ENCODE peak calls at places on chromosomes 2 and 18, in four cellular contexts. M, Y, X and L are unnamed samples.

GRCh38 chr2:17918789-17919188 is 40.3 kb downstream of the KCNS3 start:
- DNase-seq in M (no peak), Y (no peak), X (peak; percentile 13), L (peak; percentile 73)

GRCh38 chr18:48929951-48930713 is 20.6 kb downstream of the SMAD7 start:
- DNase-seq in X (peak; percentile 81), Y (no peak), M (no peak), L (peak; percentile 49)

GRCh38 chr18:50469380-50469781 is 90.5 kb upstream of the MAPK4 start:
- DNase-seq in X (no peak), M (no peak), Y (no peak), L (no peak)

GRCh38 chr2:69572640-69573039 is 70.9 kb downstream of the AAK1 start:
- DNase-seq in M (no peak), X (peak; percentile 73), Y (no peak), L (no peak)

GRCh38 chr2:70552501-70553333 is 909 bp downstream of the TGFA start:
- DNase-seq in Y (peak; percentile 38), X (no peak), M (no peak), L (peak; percentile 25)

GRCh38 chr18:74083071-74083954 is 64.3 kb downstream of the FBXO15 start:
- DNase-seq in X (no peak), M (no peak), Y (no peak), L (no peak)

GRCh38 chr2:80687524-80687923 is 383.0 kb upstream of the LRRTM1 start:
- DNase-seq in X (no peak), M (no peak), Y (no peak), L (no peak)

GRCh38 chr2:63894167-63894566 is 52.5 kb downstream of the UGP2 start:
- DNase-seq in Y (no peak), M (no peak), X (no peak), L (no peak)

GRCh38 chr2:86249843-86250402 is 50.7 kb downstream of the MRPL35 start:
- DNase-seq in Y (no peak), X (no peak), M (no peak), L (no peak)

GRCh38 chr2:218260742-218261423 is at the start of gene GPBAR1:
- DNase-seq in X (no peak), Y (peak; percentile 87), M (no peak), L (peak; percentile 71)

GRCh38 chr2:150486539-150487484 is 655 bp downstream of the RND3 start:
- DNase-seq in X (peak; percentile 24), Y (peak; percentile 33), M (no peak), L (peak; percentile 72)

GRCh38 chr2:169361706-169362345 is 508 bp downstream of the LRP2 start:
- DNase-seq in Y (peak; percentile 53), X (no peak), M (no peak), L (peak; percentile 63)

GRCh38 chr18:8701546-8702118 is 3.7 kb upstream of the MTCL1 start:
- DNase-seq in X (peak; percentile 91), M (no peak), Y (no peak), L (no peak)

GRCh38 chr2:234480337-234480736 is 16.5 kb downstream of the ARL4C start:
- DNase-seq in M (no peak), X (no peak), Y (no peak), L (no peak)

GRCh38 chr2:49177194-49177593 is 22.9 kb upstream of the FSHR start:
- DNase-seq in Y (no peak), X (no peak), M (peak; percentile 7), L (no peak)

GRCh38 chr2:148876589-148877402 is 1.8 kb downstream of the KIF5C start:
- DNase-seq in Y (peak; percentile 92), X (no peak), M (peak; percentile 77), L (peak; percentile 98)
- H2BK5ac ChIP-seq in Y (no peak overlapping the region), X (no peak overlapping the region), M (no peak overlapping the region), L (no peak overlapping the region)

GRCh38 chr2:11123856-11124759 is 31.2 kb upstream of the SLC66A3 start:
- DNase-seq in Y (peak; percentile 82), X (peak; percentile 44), M (peak; percentile 47), L (peak; percentile 69)

GRCh38 chr2:11123001-11123809 is 32.1 kb upstream of the SLC66A3 start:
- DNase-seq in M (no peak), Y (no peak), X (no peak), L (no peak)

GRCh38 chr2:11121099-11121822 is 34.0 kb upstream of the SLC66A3 start:
- DNase-seq in M (no peak), X (peak; percentile 31), Y (no peak), L (peak; percentile 57)

GRCh38 chr2:11122380-11122779 is 32.9 kb upstream of the SLC66A3 start:
- DNase-seq in Y (no peak), M (no peak), X (peak; percentile 30), L (peak; percentile 22)

GRCh38 chr2:11121823-11122155 is 33.5 kb upstream of the SLC66A3 start:
- DNase-seq in X (no peak), M (no peak), Y (no peak), L (no peak)
- H4K5ac ChIP-seq in X (peak overlapping the region; percentile 26), M (no peak overlapping the region), Y (no peak overlapping the region), L (no peak overlapping the region)

DNA sequence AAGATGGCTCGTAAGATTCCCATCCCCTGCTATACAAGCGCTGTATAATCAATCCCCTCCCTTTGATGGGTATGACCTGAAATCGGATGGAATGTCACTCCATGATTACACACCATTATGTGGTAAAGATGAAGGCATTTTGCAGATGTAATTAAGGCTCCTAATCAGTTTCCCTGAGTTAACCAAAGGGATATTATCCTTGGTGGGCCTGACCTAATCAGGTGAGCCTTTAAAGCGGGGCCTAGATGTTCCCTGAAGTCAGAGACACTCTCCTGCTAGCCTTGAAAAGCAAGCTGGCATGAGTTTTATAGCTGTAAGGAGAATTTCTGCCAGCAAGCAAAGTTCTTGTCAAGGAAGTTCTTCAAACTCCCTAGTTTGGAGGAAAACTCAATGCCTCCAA is 223.8 kb upstream of the FN1 start:
- DNase-seq in X (no peak), M (no peak), Y (no peak), L (no peak)
- H2BK5ac ChIP-seq in X (peak overlapping the region; percentile 98), M (no peak overlapping the region), Y (no peak overlapping the region), L (no peak overlapping the region)

DNA sequence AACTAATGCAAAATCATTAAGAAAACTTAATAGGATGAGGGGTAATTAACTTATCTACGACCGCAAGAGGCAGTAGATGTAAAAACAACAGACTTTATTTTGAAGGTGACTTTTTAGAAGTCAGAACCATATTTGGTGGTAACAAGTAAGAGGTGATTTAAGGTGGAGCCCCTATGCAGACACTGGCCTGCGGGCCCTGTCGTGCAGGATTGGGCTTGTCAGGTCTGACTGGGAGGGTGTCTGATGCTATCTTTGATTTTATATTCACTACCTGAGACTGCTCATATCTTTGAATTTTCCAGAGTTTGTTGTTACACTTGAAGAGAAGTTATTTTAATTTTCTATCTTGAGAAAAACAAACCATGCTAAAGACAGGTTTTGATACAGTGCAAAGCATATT is 29.1 kb upstream of the SCLY start:
- DNase-seq in X (no peak), M (no peak), Y (no peak), L (no peak)
- H4K5ac ChIP-seq in X (no peak overlapping the region), M (no peak overlapping the region), Y (no peak overlapping the region), L (no peak overlapping the region)